ENCODE peak calls at places on chromosomes 6 and 20, in nine cellular contexts. One of them, this sample, is unnamed.

GRCh38 chr6:134464690-134465411 is 146.9 kb upstream of the SGK1 start:
- DNase-seq in transverse colon: no peak
- DNase-seq in GM23338: peak; percentile 6
- DNase-seq in spleen: no peak
- DNase-seq in breast epithelium: peak; percentile 62
- DNase-seq in HepG2: no peak
- DNase-seq in SK-N-SH: no peak
- DNase-seq in stomach: no peak
- DNase-seq in GM12878: no peak
- DNase-seq in this sample: no peak

GRCh38 chr6:38387994-38388393 is 251.7 kb downstream of the BTBD9 start:
- DNase-seq in transverse colon: no peak
- DNase-seq in GM23338: no peak
- DNase-seq in spleen: no peak
- DNase-seq in breast epithelium: no peak
- DNase-seq in HepG2: no peak
- DNase-seq in SK-N-SH: peak; percentile 38
- DNase-seq in stomach: no peak
- DNase-seq in GM12878: no peak
- DNase-seq in this sample: no peak

GRCh38 chr6:160667854-160668481 is 3.9 kb upstream of the LPA start:
- DNase-seq in transverse colon: no peak
- DNase-seq in GM23338: peak; percentile 63
- DNase-seq in spleen: no peak
- DNase-seq in breast epithelium: no peak
- DNase-seq in HepG2: peak; percentile 50
- DNase-seq in SK-N-SH: peak; percentile 26
- DNase-seq in stomach: peak; percentile 48
- DNase-seq in GM12878: peak; percentile 1
- DNase-seq in this sample: peak; percentile 47

GRCh38 chr6:44856495-44856878 is 469.0 kb downstream of the CDC5L start:
- DNase-seq in transverse colon: no peak
- DNase-seq in GM23338: no peak
- DNase-seq in spleen: no peak
- DNase-seq in breast epithelium: no peak
- DNase-seq in HepG2: no peak
- DNase-seq in SK-N-SH: no peak
- DNase-seq in stomach: no peak
- DNase-seq in GM12878: no peak
- DNase-seq in this sample: no peak

GRCh38 chr6:159760602-159761057 is 1.2 kb upstream of the ACAT2 start:
- DNase-seq in transverse colon: no peak
- DNase-seq in GM23338: peak; percentile 93
- DNase-seq in spleen: no peak
- DNase-seq in breast epithelium: no peak
- DNase-seq in HepG2: peak; percentile 24
- DNase-seq in SK-N-SH: no peak
- DNase-seq in stomach: no peak
- DNase-seq in GM12878: no peak
- DNase-seq in this sample: no peak

GRCh38 chr6:169213814-169214520 is 39.7 kb downstream of the THBS2 start:
- DNase-seq in transverse colon: no peak
- DNase-seq in GM23338: no peak
- DNase-seq in spleen: peak; percentile 83
- DNase-seq in breast epithelium: no peak
- DNase-seq in HepG2: no peak
- DNase-seq in SK-N-SH: peak; percentile 9
- DNase-seq in stomach: no peak
- DNase-seq in GM12878: no peak
- DNase-seq in this sample: peak; percentile 86

GRCh38 chr6:136334465-136334846 is 44.8 kb upstream of the BCLAF1 start:
- DNase-seq in transverse colon: no peak
- DNase-seq in GM23338: no peak
- DNase-seq in spleen: no peak
- DNase-seq in breast epithelium: no peak
- DNase-seq in HepG2: no peak
- DNase-seq in SK-N-SH: no peak
- DNase-seq in stomach: no peak
- DNase-seq in GM12878: no peak
- DNase-seq in this sample: peak; percentile 39

GRCh38 chr20:24977336-24977735 is 15.2 kb downstream of the APMAP start:
- DNase-seq in transverse colon: no peak
- DNase-seq in GM23338: no peak
- DNase-seq in spleen: peak; percentile 43
- DNase-seq in breast epithelium: no peak
- DNase-seq in HepG2: no peak
- DNase-seq in SK-N-SH: no peak
- DNase-seq in stomach: no peak
- DNase-seq in GM12878: no peak
- DNase-seq in this sample: no peak

GRCh38 chr20:31720486-31721407 is 1.9 kb downstream of the BCL2L1 start:
- DNase-seq in transverse colon: peak; percentile 60
- DNase-seq in GM23338: peak; percentile 30
- DNase-seq in spleen: no peak
- DNase-seq in breast epithelium: no peak
- DNase-seq in HepG2: peak; percentile 94
- DNase-seq in SK-N-SH: no peak
- DNase-seq in stomach: peak; percentile 36
- DNase-seq in GM12878: no peak
- DNase-seq in this sample: no peak
- TF ChIP-seq POLR2AphosphoS5 in transverse colon: no peak
- TF ChIP-seq POLR2AphosphoS5 in GM23338: no peak
- TF ChIP-seq POLR2AphosphoS5 in spleen: no peak
- TF ChIP-seq POLR2AphosphoS5 in breast epithelium: no peak
- TF ChIP-seq POLR2AphosphoS5 in HepG2: peak; percentile 70
- TF ChIP-seq POLR2AphosphoS5 in SK-N-SH: no peak
- TF ChIP-seq POLR2AphosphoS5 in stomach: no peak
- TF ChIP-seq POLR2AphosphoS5 in GM12878: no peak
- TF ChIP-seq POLR2AphosphoS5 in this sample: peak; percentile 2

DNA sequence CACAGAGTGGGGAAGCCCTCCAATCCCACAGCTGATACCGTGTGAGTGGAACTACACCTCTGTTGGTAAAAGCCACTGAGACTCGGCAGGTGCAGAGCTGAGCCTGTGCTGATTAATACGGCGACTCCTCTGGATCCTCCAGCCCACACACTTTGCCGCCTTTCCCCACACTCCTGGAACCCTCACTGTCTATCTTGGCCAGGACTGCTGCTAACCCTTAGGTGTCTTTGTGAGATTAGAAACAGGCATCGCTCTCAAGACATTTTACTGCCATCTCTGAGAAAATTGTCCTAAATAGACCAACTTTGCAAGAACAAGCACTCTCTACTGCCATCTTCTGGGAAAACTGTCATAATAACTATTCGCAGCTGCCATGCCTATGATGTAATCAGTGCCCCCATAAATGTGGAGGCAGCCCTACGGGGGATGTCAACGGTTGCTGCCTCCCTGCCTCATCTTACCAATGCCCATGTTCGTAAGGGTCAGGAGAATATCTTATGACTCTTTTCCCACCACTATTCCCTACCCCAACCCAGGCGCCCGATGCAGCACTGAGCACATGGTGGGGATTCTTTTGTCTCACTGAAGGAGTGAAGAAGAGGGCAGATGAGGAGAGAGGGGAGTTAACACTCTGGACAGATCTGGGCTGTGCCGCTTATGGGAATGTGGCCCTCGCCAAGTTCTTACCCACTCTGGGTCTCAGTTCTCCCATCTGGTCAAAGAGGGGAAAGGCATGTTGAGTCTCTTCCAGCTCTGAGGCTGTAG is 26.1 kb upstream of the KCNB1 start:
- DNase-seq in transverse colon: no peak
- DNase-seq in GM23338: peak; percentile 77
- DNase-seq in spleen: no peak
- DNase-seq in breast epithelium: no peak
- DNase-seq in HepG2: peak; percentile 56
- DNase-seq in SK-N-SH: peak; percentile 74
- DNase-seq in stomach: no peak
- DNase-seq in GM12878: peak; percentile 7
- DNase-seq in this sample: no peak
- TF ChIP-seq POLR2AphosphoS5 in transverse colon: no peak
- TF ChIP-seq POLR2AphosphoS5 in GM23338: no peak
- TF ChIP-seq POLR2AphosphoS5 in spleen: no peak
- TF ChIP-seq POLR2AphosphoS5 in breast epithelium: no peak
- TF ChIP-seq POLR2AphosphoS5 in HepG2: no peak
- TF ChIP-seq POLR2AphosphoS5 in SK-N-SH: no peak
- TF ChIP-seq POLR2AphosphoS5 in stomach: no peak
- TF ChIP-seq POLR2AphosphoS5 in GM12878: no peak
- TF ChIP-seq POLR2AphosphoS5 in this sample: no peak

GRCh38 chr20:58073945-58074920 is 154.2 kb downstream of the ANKRD60 start:
- DNase-seq in transverse colon: no peak
- DNase-seq in GM23338: no peak
- DNase-seq in spleen: peak; percentile 30
- DNase-seq in breast epithelium: no peak
- DNase-seq in HepG2: no peak
- DNase-seq in SK-N-SH: no peak
- DNase-seq in stomach: no peak
- DNase-seq in GM12878: no peak
- DNase-seq in this sample: peak; percentile 92
- TF ChIP-seq POLR2AphosphoS5 in transverse colon: no peak
- TF ChIP-seq POLR2AphosphoS5 in GM23338: no peak
- TF ChIP-seq POLR2AphosphoS5 in spleen: no peak
- TF ChIP-seq POLR2AphosphoS5 in breast epithelium: no peak
- TF ChIP-seq POLR2AphosphoS5 in HepG2: no peak
- TF ChIP-seq POLR2AphosphoS5 in SK-N-SH: no peak
- TF ChIP-seq POLR2AphosphoS5 in stomach: no peak
- TF ChIP-seq POLR2AphosphoS5 in GM12878: no peak
- TF ChIP-seq POLR2AphosphoS5 in this sample: no peak

GRCh38 chr20:18006684-18007083 is 37.9 kb downstream of the MGME1 start:
- DNase-seq in transverse colon: no peak
- DNase-seq in GM23338: no peak
- DNase-seq in spleen: no peak
- DNase-seq in breast epithelium: no peak
- DNase-seq in HepG2: no peak
- DNase-seq in SK-N-SH: no peak
- DNase-seq in stomach: peak; percentile 62
- DNase-seq in GM12878: no peak
- DNase-seq in this sample: no peak

GRCh38 chr20:18003897-18004296 is 35.1 kb downstream of the MGME1 start:
- DNase-seq in transverse colon: no peak
- DNase-seq in GM23338: no peak
- DNase-seq in spleen: no peak
- DNase-seq in breast epithelium: no peak
- DNase-seq in HepG2: no peak
- DNase-seq in SK-N-SH: no peak
- DNase-seq in stomach: no peak
- DNase-seq in GM12878: peak; percentile 26
- DNase-seq in this sample: no peak

GRCh38 chr20:18005170-18005989 is 36.6 kb downstream of the MGME1 start:
- DNase-seq in transverse colon: peak; percentile 29
- DNase-seq in GM23338: no peak
- DNase-seq in spleen: peak; percentile 82
- DNase-seq in breast epithelium: no peak
- DNase-seq in HepG2: no peak
- DNase-seq in SK-N-SH: no peak
- DNase-seq in stomach: no peak
- DNase-seq in GM12878: peak; percentile 66
- DNase-seq in this sample: no peak

GRCh38 chr20:18005990-18006364 is 37.2 kb downstream of the MGME1 start:
- DNase-seq in transverse colon: peak; percentile 5
- DNase-seq in GM23338: no peak
- DNase-seq in spleen: no peak
- DNase-seq in breast epithelium: no peak
- DNase-seq in HepG2: no peak
- DNase-seq in SK-N-SH: no peak
- DNase-seq in stomach: no peak
- DNase-seq in GM12878: no peak
- DNase-seq in this sample: no peak

DNA sequence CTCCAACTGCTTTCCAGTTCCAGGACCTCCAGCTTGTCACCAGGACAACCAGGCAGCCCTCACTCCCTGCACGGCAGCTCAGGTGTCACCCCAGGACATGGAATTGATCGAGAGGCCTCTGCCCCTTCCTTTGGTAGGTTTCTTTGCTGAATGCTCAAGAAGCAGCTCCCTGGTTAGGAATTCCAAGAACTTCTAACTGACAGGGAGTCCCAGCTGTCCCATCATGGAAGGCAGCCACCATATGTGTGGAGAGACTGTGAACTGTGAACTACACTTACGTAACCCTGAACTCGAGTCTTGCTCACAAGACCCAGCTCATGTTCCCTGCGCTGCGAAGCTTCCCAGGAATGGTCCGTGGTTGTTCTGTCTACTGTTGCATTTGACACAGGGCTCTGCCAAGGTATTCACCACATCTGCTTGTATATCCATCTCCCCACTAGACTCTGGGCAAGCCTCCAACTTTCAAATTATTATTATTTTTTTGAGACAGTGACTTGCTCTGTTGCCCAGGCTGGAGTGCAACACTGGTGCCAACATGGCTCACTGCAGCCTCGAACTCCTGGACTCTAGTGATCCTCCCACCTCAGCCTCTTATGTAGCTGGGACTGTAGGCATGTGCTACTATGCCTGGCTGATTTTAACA is 35.7 kb downstream of the MGME1 start:
- DNase-seq in transverse colon: peak; percentile 6
- DNase-seq in GM23338: no peak
- DNase-seq in spleen: peak; percentile 53
- DNase-seq in breast epithelium: no peak
- DNase-seq in HepG2: peak; percentile 59
- DNase-seq in SK-N-SH: no peak
- DNase-seq in stomach: no peak
- DNase-seq in GM12878: no peak
- DNase-seq in this sample: no peak
- TF ChIP-seq POLR2AphosphoS5 in transverse colon: no peak
- TF ChIP-seq POLR2AphosphoS5 in GM23338: no peak
- TF ChIP-seq POLR2AphosphoS5 in spleen: no peak
- TF ChIP-seq POLR2AphosphoS5 in breast epithelium: no peak
- TF ChIP-seq POLR2AphosphoS5 in HepG2: no peak
- TF ChIP-seq POLR2AphosphoS5 in SK-N-SH: no peak
- TF ChIP-seq POLR2AphosphoS5 in stomach: no peak
- TF ChIP-seq POLR2AphosphoS5 in GM12878: no peak
- TF ChIP-seq POLR2AphosphoS5 in this sample: peak; percentile 57

GRCh38 chr20:8133816-8134451 is 1.9 kb downstream of the PLCB1 start:
- DNase-seq in transverse colon: no peak
- DNase-seq in GM23338: no peak
- DNase-seq in spleen: no peak
- DNase-seq in breast epithelium: no peak
- DNase-seq in HepG2: no peak
- DNase-seq in SK-N-SH: no peak
- DNase-seq in stomach: no peak
- DNase-seq in GM12878: no peak
- DNase-seq in this sample: no peak

GRCh38 chr20:8132632-8133587 is 844 bp downstream of the PLCB1 start:
- DNase-seq in transverse colon: peak; percentile 20
- DNase-seq in GM23338: peak; percentile 51
- DNase-seq in spleen: peak; percentile 84
- DNase-seq in breast epithelium: peak; percentile 67
- DNase-seq in HepG2: no peak
- DNase-seq in SK-N-SH: no peak
- DNase-seq in stomach: peak; percentile 46
- DNase-seq in GM12878: no peak
- DNase-seq in this sample: no peak

GRCh38 chr20:8130840-8131526 is 1.1 kb upstream of the PLCB1 start:
- DNase-seq in transverse colon: no peak
- DNase-seq in GM23338: no peak
- DNase-seq in spleen: no peak
- DNase-seq in breast epithelium: no peak
- DNase-seq in HepG2: no peak
- DNase-seq in SK-N-SH: no peak
- DNase-seq in stomach: no peak
- DNase-seq in GM12878: no peak
- DNase-seq in this sample: no peak

GRCh38 chr20:8131598-8132014 is 460 bp upstream of the PLCB1 start:
- DNase-seq in transverse colon: no peak
- DNase-seq in GM23338: no peak
- DNase-seq in spleen: no peak
- DNase-seq in breast epithelium: no peak
- DNase-seq in HepG2: no peak
- DNase-seq in SK-N-SH: no peak
- DNase-seq in stomach: no peak
- DNase-seq in GM12878: no peak
- DNase-seq in this sample: no peak

GRCh38 chr20:8132015-8132631 is at the start of gene PLCB1:
- DNase-seq in transverse colon: peak; percentile 77
- DNase-seq in GM23338: peak; percentile 96
- DNase-seq in spleen: peak; percentile 95
- DNase-seq in breast epithelium: peak; percentile 81
- DNase-seq in HepG2: peak; percentile 86
- DNase-seq in SK-N-SH: peak; percentile 96
- DNase-seq in stomach: peak; percentile 87
- DNase-seq in GM12878: no peak
- DNase-seq in this sample: peak; percentile 98
- TF ChIP-seq POLR2AphosphoS5 in transverse colon: no peak
- TF ChIP-seq POLR2AphosphoS5 in GM23338: no peak
- TF ChIP-seq POLR2AphosphoS5 in spleen: peak; percentile 53
- TF ChIP-seq POLR2AphosphoS5 in breast epithelium: peak; percentile 18
- TF ChIP-seq POLR2AphosphoS5 in HepG2: no peak
- TF ChIP-seq POLR2AphosphoS5 in SK-N-SH: no peak
- TF ChIP-seq POLR2AphosphoS5 in stomach: peak; percentile 51
- TF ChIP-seq POLR2AphosphoS5 in GM12878: no peak
- TF ChIP-seq POLR2AphosphoS5 in this sample: peak; percentile 76